ENCODE peak calls at places on chromosomes 3 and 15, in ten cellular contexts. S is psoas muscle, C is neuronal stem cell, W is bronchial epithelial cell, X is BJ, J is left lung, R is cardiac muscle cell, O is HL-60, M is lower leg skin, H is mucosa of descending colon. U is an unnamed sample.

GRCh38 chr15:100191161-100191560 is 150.6 kb downstream of the ADAMTS17 start:
- DNase-seq in H (no peak), W (peak), O (no peak), C (no peak), X (no peak), S (peak), J (no peak), M (no peak), R (no peak), U (peak)

GRCh38 chr3:175940881-175941280 is 1081.7 kb downstream of the NAALADL2 start:
- DNase-seq in O (no peak), S (no peak), J (no peak), M (no peak), H (no peak), X (no peak), C (no peak), R (no peak), W (peak), U (no peak)

GRCh38 chr3:98188553-98188952 is 22.1 kb downstream of the OR5H15 start:
- DNase-seq in O (no peak), X (no peak), S (no peak), J (no peak), H (no peak), C (no peak), W (peak), M (no peak), R (no peak), U (no peak)

GRCh38 chr15:58931985-58932384 is 1.5 kb downstream of the SLTM start:
- DNase-seq in C (no peak), S (no peak), X (no peak), R (peak), J (no peak), H (peak), W (peak), O (no peak), M (no peak), U (no peak)

GRCh38 chr15:67080118-67080899 is 14.9 kb downstream of the SMAD3 start:
- DNase-seq in W (no peak), X (peak), J (peak), C (no peak), O (no peak), R (peak), M (no peak), S (peak), H (no peak), U (peak)

GRCh38 chr3:101989578-101990200 is 140.4 kb downstream of the NFKBIZ start:
- DNase-seq in R (no peak), X (no peak), S (no peak), W (no peak), J (no peak), M (no peak), H (no peak), O (no peak), C (no peak), U (no peak)

GRCh38 chr3:185519021-185519420 is 20.2 kb upstream of the TMEM41A start:
- DNase-seq in C (no peak), O (no peak), W (peak), M (no peak), J (no peak), H (no peak), X (no peak), S (no peak), R (no peak), U (no peak)

GRCh38 chr3:194928831-194929594 is 243.3 kb downstream of the FAM43A start:
- DNase-seq in R (no peak), C (peak), X (no peak), J (no peak), S (no peak), H (peak), M (no peak), O (peak), W (no peak), U (no peak)

GRCh38 chr3:148158210-148158609 is 539.5 kb upstream of the AGTR1 start:
- DNase-seq in X (no peak), O (no peak), S (no peak), H (no peak), M (no peak), W (peak), R (peak), J (peak), C (no peak), U (no peak)

GRCh38 chr3:187902938-187903337 is 157.7 kb upstream of the BCL6 start:
- DNase-seq in X (no peak), S (no peak), J (no peak), W (peak), C (no peak), R (no peak), H (no peak), M (no peak), O (no peak), U (no peak)

GRCh38 chr3:20772869-20773268 is 586.9 kb upstream of the SGO1 start:
- DNase-seq in X (no peak), J (no peak), O (no peak), W (no peak), H (no peak), C (no peak), M (no peak), R (no peak), S (no peak), U (no peak)

GRCh38 chr3:110405830-110406580 is 665.6 kb upstream of the NECTIN3 start:
- DNase-seq in J (no peak), M (no peak), O (no peak), W (no peak), R (no peak), X (no peak), S (no peak), C (no peak), H (no peak), U (no peak)

GRCh38 chr3:156665296-156665695 is 9.1 kb upstream of the TIPARP start:
- DNase-seq in J (no peak), R (peak), W (peak), M (no peak), X (peak), O (no peak), H (no peak), C (no peak), S (no peak), U (no peak)

GRCh38 chr15:78943692-78944091 is 1.2 kb downstream of the CTSH start:
- DNase-seq in R (no peak), S (no peak), W (no peak), M (no peak), X (no peak), J (no peak), C (no peak), H (no peak), O (no peak), U (no peak)

GRCh38 chr15:78942741-78943140 is 2.1 kb downstream of the CTSH start:
- DNase-seq in O (no peak), X (no peak), H (no peak), R (no peak), S (no peak), M (no peak), W (no peak), C (no peak), J (no peak), U (no peak)

GRCh38 chr15:78944669-78945407 is at the start of gene CTSH:
- DNase-seq in M (no peak), O (peak), X (no peak), R (peak), W (no peak), H (peak), S (peak), J (peak), C (peak), U (no peak)

GRCh38 chr15:78946493-78946892 is 1.6 kb upstream of the CTSH start:
- DNase-seq in M (no peak), C (no peak), R (no peak), H (no peak), W (no peak), S (no peak), X (no peak), J (no peak), O (no peak), U (no peak)

DNA sequence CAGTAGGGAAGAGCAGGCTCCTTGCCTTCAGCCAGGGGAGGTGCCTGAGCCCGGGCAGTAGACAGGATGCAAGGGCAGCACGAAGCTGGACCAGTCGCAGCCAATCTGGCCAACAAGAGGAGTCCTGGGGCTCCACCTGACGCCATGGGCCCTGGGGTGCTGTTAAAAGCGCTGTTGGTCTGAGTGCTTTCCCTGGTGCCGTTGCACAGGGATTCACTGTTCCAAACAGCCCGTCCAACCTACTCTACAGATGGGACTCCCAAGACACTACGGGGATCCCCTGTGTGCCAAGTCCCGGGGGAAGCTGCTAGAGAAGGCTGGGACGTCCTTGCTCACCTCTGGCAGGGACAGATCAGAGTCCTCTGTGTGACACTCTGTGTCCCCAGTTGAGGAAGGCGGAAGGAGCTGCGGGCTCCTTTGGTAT is 632 bp downstream of the CTSH start:
- DNase-seq in C (no peak), M (no peak), S (no peak), H (peak), O (no peak), J (no peak), R (no peak), W (no peak), X (no peak), U (no peak)
- H3K4me3 ChIP-seq in C (peak), M (peak), S (peak), H (peak), O (peak), J (peak), R (peak), W (peak), X (peak), U (peak)

GRCh38 chr3:11059090-11059798 is 66.7 kb downstream of the SLC6A1 start:
- DNase-seq in W (peak), S (peak), J (peak), M (peak), R (peak), X (no peak), C (peak), O (no peak), H (peak), U (no peak)

GRCh38 chr3:11059799-11060115 is 67.2 kb downstream of the SLC6A1 start:
- DNase-seq in O (no peak), W (no peak), X (no peak), M (no peak), R (no peak), S (no peak), J (no peak), C (no peak), H (no peak), U (no peak)

GRCh38 chr3:11062704-11063103 is 70.2 kb downstream of the SLC6A1 start:
- DNase-seq in R (no peak), J (no peak), X (no peak), O (no peak), C (no peak), S (no peak), W (no peak), M (no peak), H (no peak), U (no peak)

GRCh38 chr3:11057655-11058054 is 65.1 kb downstream of the SLC6A1 start:
- DNase-seq in O (no peak), H (no peak), J (no peak), R (no peak), C (no peak), X (no peak), W (no peak), S (no peak), M (no peak), U (no peak)

DNA sequence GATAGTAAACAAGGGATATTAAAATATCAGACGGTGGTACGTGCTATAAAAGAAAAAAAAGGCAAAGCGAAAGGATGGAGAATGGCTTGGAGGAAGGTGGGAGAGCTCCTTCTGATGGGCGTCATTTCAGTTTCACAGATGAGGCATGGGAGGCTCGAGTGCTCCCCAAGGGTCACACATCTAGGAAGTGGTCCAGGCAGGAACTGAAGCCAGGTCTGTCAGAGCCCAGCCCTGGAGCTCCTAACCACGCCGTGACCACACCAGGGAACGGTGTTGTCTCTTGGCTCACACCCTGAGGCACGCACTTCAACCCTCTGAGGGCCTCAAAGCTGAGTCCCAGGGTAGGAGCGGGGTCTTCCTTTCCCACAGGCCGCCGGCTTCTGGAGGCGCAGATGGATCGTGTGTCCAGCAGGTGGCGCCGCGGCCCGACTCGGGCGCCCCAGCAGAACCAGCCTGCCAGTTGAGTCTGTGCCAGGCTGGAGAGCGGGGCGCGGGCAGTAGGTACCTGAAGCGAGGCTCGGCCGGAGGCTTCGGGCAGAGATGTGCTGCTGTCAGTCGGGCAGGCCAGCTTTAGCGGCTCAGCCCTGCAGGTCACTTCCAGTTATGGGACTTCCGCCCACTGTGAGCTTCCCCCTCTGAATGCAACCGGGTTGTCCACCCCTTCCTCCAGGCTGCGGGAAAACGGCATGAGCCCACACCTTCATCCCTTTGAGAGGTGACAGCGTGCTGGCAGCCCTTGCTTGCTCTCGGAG is 68.1 kb downstream of the SLC6A1 start:
- DNase-seq in S (peak), W (peak), R (peak), J (peak), C (peak), O (peak), X (no peak), H (peak), M (peak), U (no peak)
- H3K4me3 ChIP-seq in S (peak), W (no peak), R (peak), J (no peak), C (peak), O (peak), X (no peak), H (no peak), M (no peak), U (peak)

DNA sequence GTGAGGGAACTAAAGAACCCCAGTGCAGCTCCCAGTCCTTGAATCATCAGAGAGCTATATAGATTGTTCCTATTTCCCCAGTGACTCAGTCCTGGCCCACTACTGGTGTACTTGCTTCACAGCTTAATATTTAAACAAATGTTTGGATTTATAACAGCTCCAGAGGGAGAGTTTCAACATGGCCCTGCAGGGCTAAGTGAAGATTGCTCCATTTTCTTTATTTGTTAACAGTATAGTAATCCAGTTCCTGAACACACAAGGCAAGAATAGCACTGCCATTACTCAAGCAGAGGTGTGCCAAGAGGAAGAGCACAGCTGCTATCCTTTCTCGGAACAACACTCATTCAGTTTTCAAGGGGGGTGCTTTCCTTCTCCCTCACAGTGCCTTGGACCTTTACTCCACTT is 6.5 kb downstream of the SQOR start:
- DNase-seq in M (peak), O (peak), C (no peak), W (peak), X (peak), S (peak), H (peak), R (peak), J (no peak), U (peak)
- H3K4me3 ChIP-seq in M (no peak), O (no peak), C (no peak), W (no peak), X (no peak), S (no peak), H (no peak), R (no peak), J (no peak), U (no peak)

GRCh38 chr15:38708672-38709188 is 144.1 kb upstream of the RASGRP1 start:
- DNase-seq in W (no peak), X (no peak), H (no peak), S (no peak), R (no peak), M (no peak), O (no peak), C (no peak), J (no peak), U (no peak)
- H3K4me3 ChIP-seq in W (no peak), X (no peak), H (no peak), S (no peak), R (no peak), M (no peak), O (no peak), C (no peak), J (no peak), U (no peak)

GRCh38 chr15:65863106-65863505 is 6.2 kb upstream of the RAB11A start:
- DNase-seq in R (no peak), H (no peak), J (no peak), X (no peak), W (no peak), M (no peak), S (no peak), O (no peak), C (no peak), U (no peak)

GRCh38 chr15:65856821-65857455 is 12.4 kb upstream of the RAB11A start:
- DNase-seq in X (no peak), H (peak), S (peak), J (peak), O (no peak), M (peak), C (peak), R (peak), W (peak), U (no peak)

GRCh38 chr15:65857718-65858402 is 11.4 kb upstream of the RAB11A start:
- DNase-seq in O (no peak), W (no peak), C (no peak), H (no peak), R (no peak), J (no peak), X (no peak), S (no peak), M (no peak), U (no peak)

GRCh38 chr15:65867244-65867643 is 2.0 kb upstream of the RAB11A start:
- DNase-seq in W (peak), J (no peak), H (no peak), S (no peak), M (no peak), X (no peak), O (no peak), R (no peak), C (no peak), U (no peak)

DNA sequence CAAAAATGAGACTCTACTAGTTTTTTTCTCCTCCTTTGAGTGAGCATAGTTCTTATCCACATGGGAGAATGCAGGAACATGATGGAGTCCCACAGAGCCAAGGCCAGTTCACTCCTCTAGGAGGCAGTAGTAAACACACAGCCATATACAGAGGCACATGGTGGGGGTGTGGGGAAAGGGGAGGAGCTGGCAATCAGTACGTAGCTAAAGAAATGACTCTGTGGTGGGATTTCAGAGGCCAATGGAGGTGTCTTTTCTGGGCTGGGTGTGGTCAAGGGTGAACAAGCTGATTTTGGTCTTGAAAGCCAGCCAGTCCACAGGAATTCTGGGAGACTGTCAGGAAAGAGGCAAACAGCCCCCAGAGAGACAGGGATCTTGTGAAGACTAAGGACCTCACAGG is 6.6 kb upstream of the RAB11A start:
- DNase-seq in X (no peak), M (no peak), J (peak), O (no peak), W (peak), C (peak), S (no peak), H (peak), R (peak), U (no peak)
- H3K4me3 ChIP-seq in X (no peak), M (no peak), J (no peak), O (no peak), W (no peak), C (no peak), S (no peak), H (no peak), R (no peak), U (no peak)

DNA sequence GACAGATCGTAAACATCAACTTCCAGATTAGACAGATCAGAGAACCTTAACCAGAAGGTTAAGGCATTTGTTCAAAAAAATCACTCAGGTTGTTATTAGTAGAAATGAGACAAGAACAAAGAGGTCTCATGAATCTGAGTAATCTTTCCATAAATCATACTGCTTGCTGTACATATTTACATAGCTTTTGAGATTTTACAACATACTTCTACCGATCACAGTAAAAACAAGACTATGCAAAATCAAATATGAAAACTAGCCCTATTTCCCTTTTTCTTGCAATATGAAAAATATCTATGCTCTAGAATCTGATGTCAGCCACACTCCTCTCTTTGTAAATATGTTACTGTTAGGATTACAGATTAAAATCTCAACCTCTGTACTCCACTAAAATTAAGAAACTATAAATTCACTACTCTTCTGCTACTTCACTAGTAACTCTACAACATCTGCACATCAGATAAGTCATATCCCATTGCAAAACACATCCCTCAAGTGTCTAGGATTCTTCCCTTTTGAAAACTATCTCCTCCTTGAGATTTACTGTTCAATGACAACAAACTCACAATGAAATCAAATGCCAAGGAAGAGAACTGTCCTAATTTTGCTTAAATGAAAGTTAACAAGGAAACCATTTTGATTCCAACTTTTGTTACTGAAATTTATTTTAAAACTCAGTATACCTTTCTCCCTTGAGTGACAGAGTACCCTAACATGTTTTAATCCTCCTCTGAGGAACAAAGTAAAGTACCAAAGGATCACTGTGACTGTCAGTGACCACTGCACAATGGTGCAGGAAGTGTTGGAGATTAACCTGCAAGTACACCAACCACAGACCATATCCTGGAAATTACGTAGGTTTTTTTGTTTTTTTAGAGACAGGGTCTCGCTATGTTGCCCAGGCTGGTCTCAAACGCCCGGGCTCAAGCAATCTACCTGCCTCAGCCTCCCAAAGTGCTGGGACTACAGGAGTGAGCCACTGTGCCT is 12.8 kb downstream of the DCUN1D1 start:
- DNase-seq in C (no peak), W (no peak), J (no peak), X (no peak), R (no peak), S (no peak), O (no peak), H (no peak), M (no peak), U (no peak)
- H3K4me3 ChIP-seq in C (no peak), W (no peak), J (no peak), X (no peak), R (no peak), S (no peak), O (no peak), H (no peak), M (no peak), U (no peak)

DNA sequence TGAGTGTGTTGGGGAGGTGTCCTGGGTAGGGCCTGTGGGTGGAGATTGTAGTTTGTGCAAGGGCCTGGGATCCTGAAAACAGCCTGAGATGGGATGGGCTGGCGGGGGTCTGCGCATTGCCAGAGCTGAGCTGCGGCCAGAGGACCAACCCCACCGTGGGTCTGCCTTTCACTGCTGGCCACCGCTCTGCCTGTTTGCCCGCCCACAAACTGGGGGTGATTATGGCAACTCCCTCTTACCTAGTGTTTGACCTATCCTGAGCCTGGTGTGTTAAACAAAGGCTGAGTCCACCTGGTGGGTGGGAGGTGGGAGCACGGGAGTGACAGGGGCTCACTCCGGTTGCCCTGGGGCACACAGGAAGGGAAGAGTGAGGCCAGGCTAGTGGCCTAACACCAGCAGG is 9.8 kb downstream of the ABTB1 start:
- DNase-seq in J (peak), C (no peak), R (no peak), S (no peak), M (no peak), H (no peak), O (no peak), X (no peak), W (no peak), U (peak)
- H3K4me3 ChIP-seq in J (no peak), C (no peak), R (no peak), S (no peak), M (no peak), H (no peak), O (no peak), X (no peak), W (no peak), U (no peak)